ENCODE peak calls at places on chromosomes 13 and 19, in five cellular contexts. J is HCT116, E is GM23338, V is mammary epithelial cell, B is MM.1S. P is an unnamed sample. For H4K20me1 and H3K4me1, the result is how much of the 10 kb centered on the place peaks cover.

GRCh38 chr13:111033172-111034133 is 81.7 kb upstream of the ARHGEF7 start:
- DNase-seq in J (no peak), B (no peak), E (no peak), V (peak), P (no peak)

GRCh38 chr13:73056054-73056962 is 2.5 kb upstream of the KLF5 start:
- DNase-seq in V (peak), B (no peak), E (no peak), J (peak), P (no peak)

GRCh38 chr13:103935117-103935516 is 868.9 kb upstream of the SLC10A2 start:
- DNase-seq in V (no peak), B (no peak), E (peak), J (peak), P (no peak)

GRCh38 chr19:18586311-18586710 is 2.3 kb upstream of the REX1BD start:
- DNase-seq in V (no peak), E (no peak), B (no peak), J (no peak), P (peak)

GRCh38 chr13:103716689-103717088 is 650.5 kb upstream of the SLC10A2 start:
- DNase-seq in J (no peak), V (no peak), B (no peak), E (no peak), P (no peak)

GRCh38 chr13:41613984-41614581 is 156.7 kb downstream of the RGCC start:
- DNase-seq in B (no peak), E (no peak), V (peak), J (peak), P (no peak)

GRCh38 chr19:43532571-43532961 is 422 bp upstream of the ZNF575 start:
- DNase-seq in V (no peak), E (no peak), B (peak), J (peak), P (peak)

GRCh38 chr19:55465460-55466245 is 1.1 kb upstream of the C19orf85 start:
- DNase-seq in B (no peak), J (no peak), E (no peak), V (no peak), P (no peak)

GRCh38 chr19:29376855-29377354 is 148.9 kb upstream of the VSTM2B start:
- DNase-seq in V (no peak), E (no peak), J (no peak), B (no peak), P (no peak)

GRCh38 chr13:90307136-90307535 is 1040.4 kb upstream of the MIR17HG start:
- DNase-seq in J (no peak), V (no peak), E (no peak), B (no peak), P (no peak)

GRCh38 chr13:39836038-39836437 is 180.6 kb downstream of the COG6 start:
- DNase-seq in B (no peak), V (peak), J (no peak), E (peak), P (no peak)

GRCh38 chr19:47158879-47159509 is 28.4 kb downstream of the SAE1 start:
- DNase-seq in B (no peak), E (no peak), J (no peak), V (peak), P (no peak)

GRCh38 chr19:49014870-49015255 is 2.0 kb downstream of the LHB start:
- DNase-seq in B (no peak), E (no peak), V (no peak), J (no peak), P (no peak)

GRCh38 chr13:37288057-37288720 is 182.7 kb upstream of the CSNK1A1L start:
- DNase-seq in V (no peak), E (no peak), J (no peak), B (no peak), P (no peak)
- H3K27ac ChIP-seq in V (no peak), E (no peak), J (no peak), B (no peak), P (no peak)

GRCh38 chr19:1126984-1127760 is 23.4 kb downstream of the GPX4 start:
- DNase-seq in E (no peak), B (no peak), J (no peak), V (no peak), P (no peak)
- H4K20me1 ChIP-seq in E (under half), B (under half), J (under half), V (under half), P (under half)

GRCh38 chr13:79547821-79548220 is 66.9 kb downstream of the NDFIP2 start:
- DNase-seq in J (no peak), B (no peak), E (no peak), V (no peak), P (no peak)
- H3K4me1 ChIP-seq in J (under half), B (under half), E (under half), V (under half), P (under half)

DNA sequence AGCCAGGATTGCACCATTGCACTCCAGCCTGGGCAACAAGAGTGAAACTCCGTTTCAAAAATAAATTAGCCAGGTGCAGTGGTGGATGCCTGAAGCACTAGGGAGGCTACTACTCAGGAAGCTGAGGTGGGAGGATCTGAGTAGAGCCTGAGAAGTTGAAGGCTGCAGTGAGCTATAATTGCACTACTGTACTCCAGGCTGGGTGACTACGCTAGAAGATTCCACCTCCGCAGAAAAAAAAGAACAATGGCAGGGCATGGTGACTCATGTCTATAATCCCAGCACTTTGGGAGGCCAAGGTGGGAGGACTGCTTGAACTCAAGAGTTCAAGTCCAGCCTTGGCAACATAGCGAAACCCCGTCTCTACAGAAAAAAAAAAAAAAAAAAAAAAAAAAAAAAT is 20.5 kb downstream of the HAUS8 start:
- DNase-seq in V (no peak), B (no peak), E (no peak), J (no peak), P (no peak)
- H3K27ac ChIP-seq in V (no peak), B (no peak), E (no peak), J (no peak), P (no peak)

DNA sequence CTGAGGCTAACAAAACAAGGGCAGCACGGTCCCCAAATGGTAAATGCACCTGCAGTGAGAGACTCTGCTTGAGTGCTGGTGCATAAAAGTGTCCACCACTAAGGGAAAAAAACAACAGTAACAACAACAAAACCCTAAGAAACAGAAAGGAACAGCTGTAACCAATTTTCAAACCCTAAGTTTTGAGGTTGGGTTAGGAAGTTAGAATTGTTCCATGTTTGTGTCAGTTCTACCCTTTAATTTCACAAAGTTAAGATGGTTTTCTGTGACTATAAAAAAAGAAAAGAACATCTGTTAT is 234.8 kb downstream of the PCDH9 start:
- DNase-seq in E (no peak), J (no peak), B (peak), V (no peak), P (no peak)
- H4K20me1 ChIP-seq in E (under half), J (under half), B (under half), V (under half), P (under half)

GRCh38 chr19:11246941-11247340 is 7.5 kb downstream of the ANGPTL8 start:
- DNase-seq in V (no peak), B (no peak), E (no peak), J (no peak), P (no peak)
- H3K4me1 ChIP-seq in V (under half), B (under half), E (under half), J (under half), P (under half)

GRCh38 chr19:15241259-15241658 is 9.0 kb upstream of the EPHX3 start:
- DNase-seq in J (no peak), B (no peak), V (no peak), E (no peak), P (no peak)

GRCh38 chr19:15239337-15239949 is 7.2 kb upstream of the EPHX3 start:
- DNase-seq in J (no peak), E (no peak), B (no peak), V (no peak), P (no peak)

GRCh38 chr19:15238639-15239155 is 6.4 kb upstream of the EPHX3 start:
- DNase-seq in E (peak), J (no peak), B (no peak), V (no peak), P (no peak)

GRCh38 chr19:15237759-15238638 is 5.8 kb upstream of the EPHX3 start:
- DNase-seq in E (no peak), B (no peak), J (no peak), V (no peak), P (no peak)

GRCh38 chr19:15240539-15240938 is 8.3 kb upstream of the EPHX3 start:
- DNase-seq in V (no peak), J (no peak), E (no peak), B (no peak), P (no peak)
- H3K27ac ChIP-seq in V (no peak), J (no peak), E (no peak), B (no peak), P (no peak)

P was measured in Karpas-422.